ENCODE peak calls at places on chromosomes 4 and X, in five cellular contexts. P, Q, N, K and A are unnamed samples.

GRCh38 chrX:150903110-150903508 is 4.6 kb upstream of the CD99L2 start:
- DNase-seq in P (no peak), Q (peak), N (no peak), K (no peak), A (no peak)

GRCh38 chr4:144356941-144357381 is 216.4 kb upstream of the GYPA start:
- DNase-seq in P (no peak), Q (peak), N (peak), K (no peak), A (no peak)

GRCh38 chr4:85828295-85828910 is 353.5 kb downstream of the ARHGAP24 start:
- DNase-seq in P (no peak), Q (no peak), N (no peak), K (peak), A (no peak)

GRCh38 chr4:109826719-109827118 is 1.1 kb upstream of the RRH start:
- DNase-seq in P (no peak), Q (peak), N (no peak), K (peak), A (no peak)

GRCh38 chr4:153075256-153075630 is 129.0 kb upstream of the TRIM2 start:
- DNase-seq in P (no peak), Q (no peak), N (no peak), K (no peak), A (no peak)

GRCh38 chr4:30754021-30754420 is 33.9 kb downstream of the PCDH7 start:
- DNase-seq in P (no peak), Q (no peak), N (no peak), K (peak), A (no peak)

GRCh38 chr4:2825740-2826139 is 17.9 kb upstream of the ADD1 start:
- DNase-seq in P (no peak), Q (no peak), N (peak), K (no peak), A (no peak)

GRCh38 chr4:181301735-181302380 is 941.3 kb upstream of the TENM3 start:
- DNase-seq in P (peak), Q (peak), N (no peak), K (peak), A (peak)

GRCh38 chrX:115559672-115560071 is 1.3 kb upstream of the PLS3 start:
- DNase-seq in P (no peak), Q (no peak), N (no peak), K (no peak), A (no peak)

GRCh38 chr4:138473339-138473738 is 231.2 kb upstream of the SLC7A11 start:
- DNase-seq in P (no peak), Q (no peak), N (no peak), K (no peak), A (no peak)

GRCh38 chr4:109046549-109047171 is 255.8 kb downstream of the COL25A1 start:
- DNase-seq in P (no peak), Q (no peak), N (no peak), K (peak), A (no peak)

GRCh38 chr4:100450449-100450848 is 67.4 kb downstream of the EMCN start:
- DNase-seq in P (no peak), Q (no peak), N (no peak), K (peak), A (no peak)

GRCh38 chr4:13907255-13907751 is 279.8 kb upstream of the BOD1L1 start:
- DNase-seq in P (no peak), Q (peak), N (no peak), K (peak), A (no peak)

GRCh38 chrX:115233497-115234219 is at the start of gene LRCH2:
- DNase-seq in P (peak), Q (peak), N (peak), K (peak), A (no peak)

GRCh38 chr4:142404191-142404611 is 441.9 kb downstream of the INPP4B start:
- DNase-seq in P (no peak), Q (no peak), N (peak), K (peak), A (no peak)

GRCh38 chr4:183507928-183508327 is 3.1 kb downstream of the ING2 start:
- DNase-seq in P (no peak), Q (no peak), N (no peak), K (no peak), A (no peak)

GRCh38 chrX:71637848-71638247 is 19.5 kb upstream of the CXCR3 start:
- DNase-seq in P (no peak), Q (no peak), N (no peak), K (peak), A (no peak)

GRCh38 chrX:55907968-55908607 is 190.5 kb downstream of the RRAGB start:
- DNase-seq in P (peak), Q (peak), N (peak), K (no peak), A (no peak)

GRCh38 chrX:34656467-34656841 is 631 bp downstream of the TMEM47 start:
- DNase-seq in P (no peak), Q (no peak), N (peak), K (no peak), A (no peak)

GRCh38 chr4:27149541-27150212 is 289.0 kb downstream of the STIM2 start:
- DNase-seq in P (no peak), Q (no peak), N (no peak), K (peak), A (no peak)

GRCh38 chr4:6228158-6229067 is 28.1 kb upstream of the JAKMIP1 start:
- DNase-seq in P (peak), Q (no peak), N (no peak), K (no peak), A (no peak)

GRCh38 chr4:177229331-177229730 is 80.3 kb upstream of the NEIL3 start:
- DNase-seq in P (no peak), Q (no peak), N (no peak), K (peak), A (no peak)

GRCh38 chr4:164701665-164702064 is 52.3 kb upstream of the SMIM31 start:
- DNase-seq in P (no peak), Q (no peak), N (no peak), K (no peak), A (no peak)

GRCh38 chrX:37812110-37812509 is 32.3 kb downstream of the CYBB start:
- DNase-seq in P (no peak), Q (no peak), N (no peak), K (no peak), A (no peak)

GRCh38 chr4:107757860-107758476 is 37.9 kb upstream of the PAPSS1 start:
- DNase-seq in P (no peak), Q (peak), N (no peak), K (peak), A (no peak)

GRCh38 chr4:6562931-6563901 is 11.8 kb upstream of the MAN2B2 start:
- DNase-seq in P (peak), Q (peak), N (peak), K (no peak), A (no peak)

GRCh38 chr4:11223261-11223660 is 205.4 kb downstream of the HS3ST1 start:
- DNase-seq in P (no peak), Q (peak), N (no peak), K (no peak), A (no peak)

GRCh38 chrX:19388741-19389140 is 45.0 kb downstream of the PDHA1 start:
- DNase-seq in P (no peak), Q (no peak), N (no peak), K (no peak), A (no peak)

GRCh38 chr4:148515248-148515647 is 73.0 kb upstream of the NR3C2 start:
- DNase-seq in P (no peak), Q (no peak), N (no peak), K (peak), A (no peak)

GRCh38 chrX:76279007-76279406 is 106.1 kb downstream of the PBDC1 start:
- DNase-seq in P (peak), Q (peak), N (no peak), K (peak), A (peak)

GRCh38 chr4:133969202-133969873 is 232.3 kb downstream of the PABPC4L start:
- DNase-seq in P (no peak), Q (no peak), N (no peak), K (peak), A (no peak)

GRCh38 chrX:107552976-107553375 is 75.3 kb upstream of the PRPS1 start:
- DNase-seq in P (no peak), Q (no peak), N (no peak), K (no peak), A (no peak)

GRCh38 chrX:18582910-18583493 is 88.9 kb downstream of the RS1 start:
- DNase-seq in P (no peak), Q (peak), N (no peak), K (peak), A (no peak)

GRCh38 chr4:73648478-73648877 is 28.2 kb upstream of the RASSF6 start:
- DNase-seq in P (no peak), Q (no peak), N (no peak), K (no peak), A (no peak)

GRCh38 chrX:120262781-120263719 is 12.4 kb downstream of the ZBTB33 start:
- DNase-seq in P (no peak), Q (peak), N (no peak), K (no peak), A (no peak)

GRCh38 chrX:12974217-12974796 is 603 bp upstream of the TMSB4X start:
- DNase-seq in P (peak), Q (peak), N (peak), K (peak), A (no peak)
- H3K27ac ChIP-seq in P (peak), Q (peak), N (peak), K (peak), A (no peak)

GRCh38 chr4:1767058-1767769 is 25.9 kb upstream of the FGFR3 start:
- DNase-seq in P (no peak), Q (peak), N (no peak), K (peak), A (no peak)
- H3K4me3 ChIP-seq in P (no peak), Q (peak), N (peak), K (peak), A (peak)

GRCh38 chr4:7710576-7711329 is 228.9 kb downstream of the AFAP1 start:
- DNase-seq in P (no peak), Q (no peak), N (peak), K (no peak), A (no peak)

GRCh38 chr4:7713757-7714156 is 225.9 kb downstream of the AFAP1 start:
- DNase-seq in P (no peak), Q (no peak), N (peak), K (no peak), A (no peak)

GRCh38 chr4:7710126-7710525 is 229.5 kb downstream of the AFAP1 start:
- DNase-seq in P (no peak), Q (no peak), N (peak), K (no peak), A (no peak)

GRCh38 chr4:7711330-7711963 is 228.2 kb downstream of the AFAP1 start:
- DNase-seq in P (no peak), Q (no peak), N (peak), K (no peak), A (no peak)

GRCh38 chr4:7712021-7712420 is 227.6 kb downstream of the AFAP1 start:
- DNase-seq in P (no peak), Q (no peak), N (peak), K (no peak), A (no peak)
- H3K27ac ChIP-seq in P (no peak), Q (no peak), N (no peak), K (no peak), A (no peak)

DNA sequence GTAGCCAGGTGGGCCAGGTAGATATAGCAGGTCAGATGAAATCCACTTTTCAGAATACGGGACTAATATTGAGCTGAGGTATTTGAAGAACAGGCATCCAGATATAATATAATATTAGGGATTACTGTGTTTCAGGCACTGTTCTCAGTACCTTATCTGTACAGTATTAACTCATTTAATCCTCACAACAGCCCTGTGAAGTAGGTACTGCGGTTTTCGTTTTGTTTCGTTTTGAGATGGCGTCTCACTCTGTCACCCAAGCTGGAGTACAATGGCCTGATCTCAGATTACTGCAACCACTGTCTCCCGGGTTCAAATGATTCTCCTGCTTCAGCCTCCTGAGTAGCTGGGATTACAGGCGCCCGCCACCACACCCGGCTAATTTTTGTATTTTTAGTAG is 129.6 kb downstream of the IL1RAPL2 start:
- DNase-seq in P (no peak), Q (no peak), N (no peak), K (no peak), A (no peak)
- H3K4me3 ChIP-seq in P (no peak), Q (no peak), N (no peak), K (no peak), A (no peak)

GRCh38 chr4:96166806-96167205 is 326.9 kb downstream of the PDHA2 start:
- DNase-seq in P (no peak), Q (no peak), N (no peak), K (no peak), A (no peak)
- H3K27ac ChIP-seq in P (no peak), Q (no peak), N (no peak), K (no peak), A (no peak)

DNA sequence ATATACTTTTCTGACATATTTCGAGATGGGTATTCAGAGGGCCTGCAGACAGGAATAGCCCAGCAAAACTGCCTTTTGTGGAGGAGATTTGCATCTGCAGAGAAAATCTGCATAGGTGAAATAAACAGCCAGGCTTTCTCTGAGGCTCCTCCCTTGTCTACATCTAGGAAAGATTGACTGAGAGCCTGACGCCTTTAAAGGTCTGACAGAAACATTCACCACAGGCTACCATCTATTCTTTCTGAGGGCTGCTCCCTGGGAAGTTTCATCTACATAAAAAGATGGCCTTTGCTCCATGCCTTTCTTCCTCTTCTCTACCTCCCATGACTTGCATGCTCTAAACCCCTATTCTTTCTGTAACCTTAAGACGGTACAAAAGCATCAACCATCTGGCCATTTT is 55.0 kb upstream of the AP1S2 start:
- DNase-seq in P (no peak), Q (peak), N (no peak), K (no peak), A (peak)
- H3K4me3 ChIP-seq in P (no peak), Q (no peak), N (no peak), K (no peak), A (no peak)

DNA sequence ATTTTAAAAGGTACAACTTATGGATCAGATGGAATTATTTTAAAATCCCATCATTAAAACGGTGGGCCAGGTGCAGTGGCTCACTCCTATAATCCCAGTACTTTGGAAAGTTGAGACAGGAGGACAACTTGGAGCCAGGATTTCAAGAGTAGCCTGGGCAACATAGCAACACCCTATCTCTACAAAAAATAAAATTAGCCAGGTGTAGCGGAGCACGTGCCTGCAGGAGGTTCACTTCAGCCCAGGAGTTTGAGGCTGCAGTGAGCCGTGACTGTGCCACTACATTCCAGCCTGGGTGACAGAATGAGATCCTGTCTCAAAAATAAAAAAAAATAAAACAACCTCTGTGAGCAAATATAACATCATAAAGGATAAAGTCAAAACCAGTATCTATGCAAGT is 11.4 kb downstream of the ADH5 start:
- DNase-seq in P (no peak), Q (no peak), N (no peak), K (no peak), A (no peak)
- H3K27ac ChIP-seq in P (no peak), Q (no peak), N (no peak), K (no peak), A (no peak)